ENCODE peak calls at places on chromosomes 3 and 15, in four cellular contexts. L is NCI-H2081 treated with DMSO at 0.1 percent for 48 hours; B is fibroblast of pulmonary artery; W is CD8-positive, alpha-beta T cell. Q is an unnamed sample.

GRCh38 chr3:123586131-123586530 is 1.3 kb upstream of the HACD2 start:
- DNase-seq in L (peak), B (peak), W (no peak), Q (peak)

GRCh38 chr3:39291903-39292329 is 12.1 kb upstream of the CX3CR1 start:
- DNase-seq in L (peak), B (peak), W (peak), Q (peak)

GRCh38 chr15:40680151-40680550 is 14.8 kb upstream of the RAD51 start:
- DNase-seq in L (no peak), B (no peak), W (no peak), Q (no peak)

GRCh38 chr3:187209501-187209900 is 12.2 kb downstream of the RTP1 start:
- DNase-seq in L (no peak), B (no peak), W (no peak), Q (no peak)

GRCh38 chr3:177249203-177249602 is 51.9 kb upstream of the TBL1XR1 start:
- DNase-seq in L (no peak), B (no peak), W (no peak), Q (no peak)

GRCh38 chr3:157239082-157239704 is 79.2 kb upstream of the CCNL1 start:
- DNase-seq in L (peak), B (peak), W (peak), Q (peak)

GRCh38 chr3:127954642-127955041 is 39.6 kb downstream of the KBTBD12 start:
- DNase-seq in L (no peak), B (no peak), W (no peak), Q (no peak)

GRCh38 chr3:69288161-69288895 is 97.6 kb downstream of the FRMD4B start:
- DNase-seq in L (no peak), B (no peak), W (no peak), Q (no peak)

GRCh38 chr3:9067352-9067975 is 104.2 kb upstream of the RAD18 start:
- DNase-seq in L (no peak), B (peak), W (no peak), Q (peak)

GRCh38 chr15:31609243-31609642 is 282.6 kb downstream of the KLF13 start:
- DNase-seq in L (no peak), B (no peak), W (no peak), Q (no peak)

GRCh38 chr3:47022540-47023161 is 43.2 kb downstream of the NBEAL2 start:
- DNase-seq in L (no peak), B (peak), W (no peak), Q (no peak)

GRCh38 chr3:15287565-15288330 is 44.6 kb downstream of the SH3BP5 start:
- DNase-seq in L (no peak), B (peak), W (no peak), Q (no peak)

GRCh38 chr15:38533926-38534325 is 30.7 kb downstream of the RASGRP1 start:
- DNase-seq in L (no peak), B (no peak), W (no peak), Q (no peak)

GRCh38 chr15:63077952-63078351 is 35.4 kb downstream of the TPM1 start:
- DNase-seq in L (no peak), B (no peak), W (no peak), Q (no peak)

GRCh38 chr3:49417516-49418120 is 4.7 kb downstream of the AMT start:
- DNase-seq in L (no peak), B (no peak), W (no peak), Q (no peak)

GRCh38 chr3:190562866-190563525 is 49.1 kb downstream of the IL1RAP start:
- DNase-seq in L (no peak), B (peak), W (no peak), Q (no peak)